ENCODE peak calls at places on chromosomes 2 and 18, in eight cellular contexts. One of them, this sample, is unnamed.

GRCh38 chr18:38077219-38077618 is 511.6 kb upstream of the CELF4 start:
- DNase-seq in upper lobe of right lung: no peak
- DNase-seq in Caco-2: no peak
- DNase-seq in CD8-positive, alpha-beta memory T cell: no peak
- DNase-seq in ovary: no peak
- DNase-seq in lower lobe of right lung: no peak
- DNase-seq in GM23248: no peak
- DNase-seq in left ventricle myocardium inferior: no peak
- DNase-seq in this sample: no peak

GRCh38 chr2:168494190-168494711 is 38.2 kb downstream of the CERS6 start:
- DNase-seq in upper lobe of right lung: no peak
- DNase-seq in Caco-2: peak; percentile 55
- DNase-seq in CD8-positive, alpha-beta memory T cell: no peak
- DNase-seq in ovary: no peak
- DNase-seq in lower lobe of right lung: no peak
- DNase-seq in GM23248: peak; percentile 11
- DNase-seq in left ventricle myocardium inferior: no peak
- DNase-seq in this sample: no peak

GRCh38 chr2:135378591-135378990 is 152.4 kb downstream of the ZRANB3 start:
- DNase-seq in upper lobe of right lung: no peak
- DNase-seq in Caco-2: no peak
- DNase-seq in CD8-positive, alpha-beta memory T cell: no peak
- DNase-seq in ovary: no peak
- DNase-seq in lower lobe of right lung: no peak
- DNase-seq in GM23248: no peak
- DNase-seq in left ventricle myocardium inferior: no peak
- DNase-seq in this sample: no peak

GRCh38 chr2:226691265-226691664 is 108.4 kb downstream of the IRS1 start:
- DNase-seq in upper lobe of right lung: no peak
- DNase-seq in Caco-2: no peak
- DNase-seq in CD8-positive, alpha-beta memory T cell: no peak
- DNase-seq in ovary: no peak
- DNase-seq in lower lobe of right lung: no peak
- DNase-seq in GM23248: no peak
- DNase-seq in left ventricle myocardium inferior: no peak
- DNase-seq in this sample: no peak

GRCh38 chr2:19299032-19299431 is 59.4 kb downstream of the OSR1 start:
- DNase-seq in upper lobe of right lung: no peak
- DNase-seq in Caco-2: no peak
- DNase-seq in CD8-positive, alpha-beta memory T cell: no peak
- DNase-seq in ovary: no peak
- DNase-seq in lower lobe of right lung: no peak
- DNase-seq in GM23248: no peak
- DNase-seq in left ventricle myocardium inferior: no peak
- DNase-seq in this sample: no peak

GRCh38 chr18:79069792-79070151 is 578 bp downstream of the ATP9B start:
- DNase-seq in upper lobe of right lung: no peak
- DNase-seq in Caco-2: no peak
- DNase-seq in CD8-positive, alpha-beta memory T cell: no peak
- DNase-seq in ovary: no peak
- DNase-seq in lower lobe of right lung: no peak
- DNase-seq in GM23248: no peak
- DNase-seq in left ventricle myocardium inferior: no peak
- DNase-seq in this sample: no peak

GRCh38 chr2:10342245-10342951 is 39.7 kb downstream of the HPCAL1 start:
- DNase-seq in upper lobe of right lung: peak; percentile 79
- DNase-seq in Caco-2: no peak
- DNase-seq in CD8-positive, alpha-beta memory T cell: no peak
- DNase-seq in ovary: no peak
- DNase-seq in lower lobe of right lung: peak; percentile 66
- DNase-seq in GM23248: peak; percentile 43
- DNase-seq in left ventricle myocardium inferior: no peak
- DNase-seq in this sample: no peak

GRCh38 chr18:67633939-67634338 is 117.4 kb upstream of the DSEL start:
- DNase-seq in upper lobe of right lung: no peak
- DNase-seq in Caco-2: no peak
- DNase-seq in CD8-positive, alpha-beta memory T cell: no peak
- DNase-seq in ovary: no peak
- DNase-seq in lower lobe of right lung: no peak
- DNase-seq in GM23248: no peak
- DNase-seq in left ventricle myocardium inferior: no peak
- DNase-seq in this sample: no peak

GRCh38 chr2:30240162-30240696 is 8.9 kb downstream of the LBH start:
- DNase-seq in upper lobe of right lung: no peak
- DNase-seq in Caco-2: no peak
- DNase-seq in CD8-positive, alpha-beta memory T cell: no peak
- DNase-seq in ovary: no peak
- DNase-seq in lower lobe of right lung: no peak
- DNase-seq in GM23248: no peak
- DNase-seq in left ventricle myocardium inferior: no peak
- DNase-seq in this sample: no peak

GRCh38 chr18:62977512-62977911 is 262.2 kb downstream of the PHLPP1 start:
- DNase-seq in upper lobe of right lung: no peak
- DNase-seq in Caco-2: no peak
- DNase-seq in CD8-positive, alpha-beta memory T cell: no peak
- DNase-seq in ovary: no peak
- DNase-seq in lower lobe of right lung: no peak
- DNase-seq in GM23248: no peak
- DNase-seq in left ventricle myocardium inferior: no peak
- DNase-seq in this sample: no peak

GRCh38 chr2:55048514-55048924 is 1.7 kb downstream of the RTN4 start:
- DNase-seq in upper lobe of right lung: no peak
- DNase-seq in Caco-2: peak; percentile 47
- DNase-seq in CD8-positive, alpha-beta memory T cell: no peak
- DNase-seq in ovary: no peak
- DNase-seq in lower lobe of right lung: no peak
- DNase-seq in GM23248: peak; percentile 71
- DNase-seq in left ventricle myocardium inferior: no peak
- DNase-seq in this sample: peak; percentile 19

GRCh38 chr18:11146947-11147345 is 2.4 kb downstream of the PIEZO2 start:
- DNase-seq in upper lobe of right lung: no peak
- DNase-seq in Caco-2: no peak
- DNase-seq in CD8-positive, alpha-beta memory T cell: no peak
- DNase-seq in ovary: no peak
- DNase-seq in lower lobe of right lung: no peak
- DNase-seq in GM23248: no peak
- DNase-seq in left ventricle myocardium inferior: no peak
- DNase-seq in this sample: no peak

GRCh38 chr18:11146238-11146946 is 3.0 kb downstream of the PIEZO2 start:
- DNase-seq in upper lobe of right lung: no peak
- DNase-seq in Caco-2: no peak
- DNase-seq in CD8-positive, alpha-beta memory T cell: no peak
- DNase-seq in ovary: no peak
- DNase-seq in lower lobe of right lung: no peak
- DNase-seq in GM23248: no peak
- DNase-seq in left ventricle myocardium inferior: peak; percentile 66
- DNase-seq in this sample: peak; percentile 50

GRCh38 chr18:11147962-11148654 is 1.3 kb downstream of the PIEZO2 start:
- DNase-seq in upper lobe of right lung: no peak
- DNase-seq in Caco-2: no peak
- DNase-seq in CD8-positive, alpha-beta memory T cell: no peak
- DNase-seq in ovary: no peak
- DNase-seq in lower lobe of right lung: no peak
- DNase-seq in GM23248: peak; percentile 22
- DNase-seq in left ventricle myocardium inferior: no peak
- DNase-seq in this sample: no peak

GRCh38 chr18:11148655-11149440 is 521 bp downstream of the PIEZO2 start:
- DNase-seq in upper lobe of right lung: no peak
- DNase-seq in Caco-2: no peak
- DNase-seq in CD8-positive, alpha-beta memory T cell: no peak
- DNase-seq in ovary: no peak
- DNase-seq in lower lobe of right lung: no peak
- DNase-seq in GM23248: peak; percentile 35
- DNase-seq in left ventricle myocardium inferior: no peak
- DNase-seq in this sample: no peak

GRCh38 chr18:11147371-11147860 is 2.0 kb downstream of the PIEZO2 start:
- DNase-seq in upper lobe of right lung: no peak
- DNase-seq in Caco-2: no peak
- DNase-seq in CD8-positive, alpha-beta memory T cell: no peak
- DNase-seq in ovary: no peak
- DNase-seq in lower lobe of right lung: no peak
- DNase-seq in GM23248: no peak
- DNase-seq in left ventricle myocardium inferior: no peak
- DNase-seq in this sample: no peak
- H3K27me3 ChIP-seq in upper lobe of right lung: peaks cover 45% of the 10 kb centered on the region
- H3K27me3 ChIP-seq in Caco-2: no peaks in the 10 kb centered on the region
- H3K27me3 ChIP-seq in CD8-positive, alpha-beta memory T cell: no peaks in the 10 kb centered on the region
- H3K27me3 ChIP-seq in ovary: no peaks in the 10 kb centered on the region
- H3K27me3 ChIP-seq in lower lobe of right lung: peaks cover 56% of the 10 kb centered on the region
- H3K27me3 ChIP-seq in GM23248: peaks cover 51% of the 10 kb centered on the region
- H3K27me3 ChIP-seq in left ventricle myocardium inferior: peaks cover 89% of the 10 kb centered on the region
- H3K27me3 ChIP-seq in this sample: peaks cover 74% of the 10 kb centered on the region

GRCh38 chr2:177165731-177166711 is 46.6 kb upstream of the HNRNPA3 start:
- DNase-seq in upper lobe of right lung: no peak
- DNase-seq in Caco-2: no peak
- DNase-seq in CD8-positive, alpha-beta memory T cell: no peak
- DNase-seq in ovary: no peak
- DNase-seq in lower lobe of right lung: no peak
- DNase-seq in GM23248: peak; percentile 60
- DNase-seq in left ventricle myocardium inferior: no peak
- DNase-seq in this sample: no peak

GRCh38 chr2:177171418-177171865 is 41.2 kb upstream of the HNRNPA3 start:
- DNase-seq in upper lobe of right lung: no peak
- DNase-seq in Caco-2: no peak
- DNase-seq in CD8-positive, alpha-beta memory T cell: no peak
- DNase-seq in ovary: no peak
- DNase-seq in lower lobe of right lung: no peak
- DNase-seq in GM23248: no peak
- DNase-seq in left ventricle myocardium inferior: no peak
- DNase-seq in this sample: no peak

GRCh38 chr2:177172034-177172880 is 40.3 kb upstream of the HNRNPA3 start:
- DNase-seq in upper lobe of right lung: no peak
- DNase-seq in Caco-2: no peak
- DNase-seq in CD8-positive, alpha-beta memory T cell: no peak
- DNase-seq in ovary: no peak
- DNase-seq in lower lobe of right lung: no peak
- DNase-seq in GM23248: peak; percentile 81
- DNase-seq in left ventricle myocardium inferior: no peak
- DNase-seq in this sample: no peak

GRCh38 chr2:177174456-177174855 is 38.1 kb upstream of the HNRNPA3 start:
- DNase-seq in upper lobe of right lung: no peak
- DNase-seq in Caco-2: no peak
- DNase-seq in CD8-positive, alpha-beta memory T cell: no peak
- DNase-seq in ovary: no peak
- DNase-seq in lower lobe of right lung: no peak
- DNase-seq in GM23248: peak; percentile 5
- DNase-seq in left ventricle myocardium inferior: no peak
- DNase-seq in this sample: no peak

GRCh38 chr2:177169810-177170514 is 42.6 kb upstream of the HNRNPA3 start:
- DNase-seq in upper lobe of right lung: peak; percentile 80
- DNase-seq in Caco-2: peak; percentile 87
- DNase-seq in CD8-positive, alpha-beta memory T cell: no peak
- DNase-seq in ovary: no peak
- DNase-seq in lower lobe of right lung: peak; percentile 80
- DNase-seq in GM23248: no peak
- DNase-seq in left ventricle myocardium inferior: no peak
- DNase-seq in this sample: no peak
- H3K4me1 ChIP-seq in upper lobe of right lung: peaks cover 34% of the 10 kb centered on the region
- H3K4me1 ChIP-seq in Caco-2: peaks cover 80% of the 10 kb centered on the region
- H3K4me1 ChIP-seq in CD8-positive, alpha-beta memory T cell: peaks cover 16% of the 10 kb centered on the region
- H3K4me1 ChIP-seq in ovary: peaks cover 3% of the 10 kb centered on the region
- H3K4me1 ChIP-seq in lower lobe of right lung: peaks cover 61% of the 10 kb centered on the region
- H3K4me1 ChIP-seq in GM23248: peaks cover 37% of the 10 kb centered on the region
- H3K4me1 ChIP-seq in left ventricle myocardium inferior: peaks cover 44% of the 10 kb centered on the region
- H3K4me1 ChIP-seq in this sample: peaks cover 17% of the 10 kb centered on the region

DNA sequence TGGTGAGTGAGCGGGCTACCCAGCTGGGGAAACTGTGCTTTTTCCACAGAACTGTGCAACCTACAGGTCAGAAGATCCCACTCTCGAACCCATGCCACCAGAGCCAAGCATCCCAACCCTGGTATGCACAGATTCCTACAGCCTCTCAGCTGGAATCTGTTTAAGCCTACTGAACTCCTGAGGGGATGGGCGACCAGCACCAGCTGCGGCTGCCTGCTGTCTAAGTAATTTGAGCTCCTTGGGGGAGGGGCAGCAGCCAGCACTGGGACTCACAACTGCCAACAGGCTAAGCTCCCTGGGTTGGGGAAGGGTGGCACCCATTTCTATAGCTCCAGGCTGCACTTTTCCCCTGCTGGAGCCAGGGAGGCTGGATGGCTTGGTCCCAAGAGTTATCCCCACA is 11.8 kb downstream of the CYP27C1 start:
- DNase-seq in upper lobe of right lung: peak; percentile 41
- DNase-seq in Caco-2: no peak
- DNase-seq in CD8-positive, alpha-beta memory T cell: no peak
- DNase-seq in ovary: no peak
- DNase-seq in lower lobe of right lung: no peak
- DNase-seq in GM23248: peak; percentile 22
- DNase-seq in left ventricle myocardium inferior: no peak
- DNase-seq in this sample: no peak
- H3K4me3 ChIP-seq in upper lobe of right lung: no peak overlapping the region
- H3K4me3 ChIP-seq in Caco-2: no peak overlapping the region
- H3K4me3 ChIP-seq in CD8-positive, alpha-beta memory T cell: no peak overlapping the region
- H3K4me3 ChIP-seq in ovary: no peak overlapping the region
- H3K4me3 ChIP-seq in lower lobe of right lung: no peak overlapping the region
- H3K4me3 ChIP-seq in GM23248: no peak overlapping the region
- H3K4me3 ChIP-seq in left ventricle myocardium inferior: no peak overlapping the region
- H3K4me3 ChIP-seq in this sample: no peak overlapping the region

GRCh38 chr18:46567196-46567595 is 89.8 kb downstream of the LOXHD1 start:
- DNase-seq in upper lobe of right lung: no peak
- DNase-seq in Caco-2: no peak
- DNase-seq in CD8-positive, alpha-beta memory T cell: no peak
- DNase-seq in ovary: no peak
- DNase-seq in lower lobe of right lung: no peak
- DNase-seq in GM23248: no peak
- DNase-seq in left ventricle myocardium inferior: no peak
- DNase-seq in this sample: no peak

GRCh38 chr18:46569211-46569610 is 87.8 kb downstream of the LOXHD1 start:
- DNase-seq in upper lobe of right lung: no peak
- DNase-seq in Caco-2: no peak
- DNase-seq in CD8-positive, alpha-beta memory T cell: no peak
- DNase-seq in ovary: no peak
- DNase-seq in lower lobe of right lung: no peak
- DNase-seq in GM23248: no peak
- DNase-seq in left ventricle myocardium inferior: no peak
- DNase-seq in this sample: no peak

GRCh38 chr18:46571756-46572155 is 85.3 kb downstream of the LOXHD1 start:
- DNase-seq in upper lobe of right lung: no peak
- DNase-seq in Caco-2: no peak
- DNase-seq in CD8-positive, alpha-beta memory T cell: no peak
- DNase-seq in ovary: no peak
- DNase-seq in lower lobe of right lung: no peak
- DNase-seq in GM23248: no peak
- DNase-seq in left ventricle myocardium inferior: no peak
- DNase-seq in this sample: no peak

GRCh38 chr18:46570666-46571065 is 86.4 kb downstream of the LOXHD1 start:
- DNase-seq in upper lobe of right lung: no peak
- DNase-seq in Caco-2: no peak
- DNase-seq in CD8-positive, alpha-beta memory T cell: no peak
- DNase-seq in ovary: no peak
- DNase-seq in lower lobe of right lung: no peak
- DNase-seq in GM23248: no peak
- DNase-seq in left ventricle myocardium inferior: no peak
- DNase-seq in this sample: no peak

DNA sequence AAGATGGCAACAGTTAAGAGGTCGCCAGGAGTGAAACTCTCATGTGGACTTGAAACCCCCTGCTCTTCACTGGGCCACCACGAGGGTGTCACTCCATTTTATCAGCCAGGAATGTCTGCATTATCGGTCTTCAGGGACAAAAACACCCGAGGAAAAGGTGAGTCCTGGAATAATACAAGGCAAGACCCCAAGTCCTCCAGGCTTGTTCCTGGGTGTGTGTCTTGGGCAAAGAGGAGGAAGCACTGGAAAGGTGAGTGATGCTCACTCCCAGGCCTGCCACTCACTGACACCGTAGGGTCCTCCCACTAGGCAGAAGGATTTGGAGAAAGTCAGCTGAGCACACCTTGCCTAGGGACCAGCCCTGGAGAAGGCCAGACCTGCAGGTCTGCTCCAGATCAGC is 86.9 kb downstream of the LOXHD1 start:
- DNase-seq in upper lobe of right lung: no peak
- DNase-seq in Caco-2: no peak
- DNase-seq in CD8-positive, alpha-beta memory T cell: no peak
- DNase-seq in ovary: no peak
- DNase-seq in lower lobe of right lung: no peak
- DNase-seq in GM23248: no peak
- DNase-seq in left ventricle myocardium inferior: no peak
- DNase-seq in this sample: no peak
- H3K27me3 ChIP-seq in upper lobe of right lung: no peaks in the 10 kb centered on the region
- H3K27me3 ChIP-seq in Caco-2: no peaks in the 10 kb centered on the region
- H3K27me3 ChIP-seq in CD8-positive, alpha-beta memory T cell: no peaks in the 10 kb centered on the region
- H3K27me3 ChIP-seq in ovary: no peaks in the 10 kb centered on the region
- H3K27me3 ChIP-seq in lower lobe of right lung: no peaks in the 10 kb centered on the region
- H3K27me3 ChIP-seq in GM23248: peaks cover 10% of the 10 kb centered on the region
- H3K27me3 ChIP-seq in left ventricle myocardium inferior: peaks cover 9% of the 10 kb centered on the region
- H3K27me3 ChIP-seq in this sample: no peaks in the 10 kb centered on the region

This sample was measured in heart right ventricle.